ENCODE peak calls at places on chromosomes 4 and X, in ten cellular contexts. M is NCI-H2029 treated with DMSO at 0.1 percent for 48 hours; Q is suprapubic skin; B is activated CD8-positive, alpha-beta memory T cell treated with anti-CD3 and anti-CD28 coated beads, Interleukin-2, amount 50 U/mL, for 4 hours; W is HT-29; H is NCI-H510A; G is RWPE1; K is MV-4-11; L is foreskin fibroblast; Y is T-helper 17 cell. X is an unnamed sample.

GRCh38 chr4:119049342-119049741 is 86.3 kb upstream of the MYOZ2 start:
- DNase-seq in M (no peak), Q (no peak), B (no peak), W (no peak), H (no peak), G (no peak), K (no peak), L (no peak), Y (no peak), X (no peak)

GRCh38 chrX:41692162-41692749 is 3.5 kb downstream of the GPR34 start:
- DNase-seq in M (no peak), Q (no peak), B (no peak), W (no peak), H (no peak), G (no peak), K (peak), L (peak), Y (no peak), X (no peak)

GRCh38 chr4:176799653-176800052 is 6.9 kb upstream of the VEGFC start:
- DNase-seq in M (no peak), Q (no peak), B (no peak), W (no peak), H (no peak), G (no peak), K (no peak), L (no peak), Y (no peak), X (no peak)

GRCh38 chr4:128528793-128529553 is 241.4 kb upstream of the PGRMC2 start:
- DNase-seq in M (no peak), Q (no peak), B (no peak), W (peak), H (no peak), G (peak), K (no peak), L (peak), Y (no peak), X (peak)

GRCh38 chr4:6476893-6477292 is 4.5 kb upstream of the PPP2R2C start:
- DNase-seq in M (no peak), Q (peak), B (no peak), W (no peak), H (no peak), G (no peak), K (no peak), L (no peak), Y (no peak), X (no peak)

GRCh38 chrX:16464369-16464768 is 185.6 kb upstream of the S100G start:
- DNase-seq in M (no peak), Q (no peak), B (no peak), W (no peak), H (no peak), G (no peak), K (no peak), L (no peak), Y (no peak), X (no peak)

GRCh38 chrX:129748265-129748664 is 9.5 kb downstream of the XPNPEP2 start:
- DNase-seq in M (no peak), Q (peak), B (no peak), W (no peak), H (no peak), G (no peak), K (no peak), L (peak), Y (no peak), X (peak)

GRCh38 chrX:85627363-85627762 is 247.9 kb upstream of the POF1B start:
- DNase-seq in M (no peak), Q (no peak), B (no peak), W (peak), H (no peak), G (no peak), K (no peak), L (no peak), Y (no peak), X (no peak)

GRCh38 chr4:31458813-31459212 is 738.6 kb downstream of the PCDH7 start:
- DNase-seq in M (no peak), Q (no peak), B (no peak), W (no peak), H (no peak), G (no peak), K (no peak), L (peak), Y (no peak), X (no peak)

GRCh38 chr4:146063143-146063542 is 112.4 kb upstream of the LSM6 start:
- DNase-seq in M (no peak), Q (no peak), B (no peak), W (no peak), H (no peak), G (no peak), K (peak), L (no peak), Y (no peak), X (no peak)

GRCh38 chr4:6609415-6610079 is 30.9 kb upstream of the MRFAP1 start:
- DNase-seq in M (no peak), Q (no peak), B (no peak), W (no peak), H (no peak), G (no peak), K (no peak), L (no peak), Y (no peak), X (no peak)

GRCh38 chr4:104966349-104967033 is 180.2 kb upstream of the TET2 start:
- DNase-seq in M (no peak), Q (no peak), B (no peak), W (peak), H (peak), G (peak), K (peak), L (no peak), Y (no peak), X (no peak)

GRCh38 chrX:72050011-72050410 is 81.7 kb downstream of the RTL5 start:
- DNase-seq in M (no peak), Q (no peak), B (no peak), W (no peak), H (no peak), G (no peak), K (no peak), L (no peak), Y (no peak), X (no peak)